ENCODE peak calls at places on chromosomes 6 and 20, in four cellular contexts. Z is neural crest cell, R is fibroblast of lung, J is cardiac muscle cell. F is an unnamed sample.
A peak's percentile ranks its signal among the peaks of the same experiment; 100 is the strongest.

GRCh38 chr6:161417712-161418457 is 144.0 kb upstream of the AGPAT4 start:
- DNase-seq in J (peak; percentile 97), R (peak; percentile 86), Z (no peak), F (peak; percentile 97)

GRCh38 chr20:51404297-51405060 is 138.0 kb downstream of the NFATC2 start:
- DNase-seq in Z (no peak), R (no peak), J (no peak), F (no peak)

GRCh38 chr6:43310624-43311023 is 2.0 kb upstream of the CRIP3 start:
- DNase-seq in J (no peak), Z (no peak), R (no peak), F (no peak)

GRCh38 chr20:31989030-31989645 is 21.1 kb upstream of the CCM2L start:
- DNase-seq in R (no peak), Z (no peak), J (no peak), F (no peak)

GRCh38 chr20:10119336-10119735 is 84.5 kb downstream of the ANKEF1 start:
- DNase-seq in J (no peak), Z (no peak), R (no peak), F (no peak)

GRCh38 chr6:5270093-5270680 is 8.9 kb downstream of the FARS2 start:
- DNase-seq in R (no peak), Z (no peak), J (peak; percentile 15), F (no peak)

GRCh38 chr6:25138024-25138696 is 141.0 kb upstream of the CARMIL1 start:
- DNase-seq in R (peak; percentile 85), J (peak; percentile 90), Z (no peak), F (no peak)

GRCh38 chr6:118739976-118740771 is 88.8 kb upstream of the CEP85L start:
- DNase-seq in R (peak; percentile 42), Z (no peak), J (peak; percentile 45), F (no peak)

GRCh38 chr20:43981535-43981934 is 66.9 kb downstream of the TOX2 start:
- DNase-seq in Z (no peak), R (no peak), J (no peak), F (no peak)
- TF ChIP-seq CTCF in Z (no peak), R (no peak), J (no peak), F (no peak)

GRCh38 chr20:19785173-19785799 is 27.2 kb downstream of the RIN2 start:
- DNase-seq in R (peak; percentile 56), J (peak; percentile 76), Z (no peak), F (no peak)
- TF ChIP-seq CTCF in R (no peak), J (no peak), Z (no peak), F (no peak)

GRCh38 chr20:14198416-14198815 is 139.0 kb downstream of the FLRT3 start:
- DNase-seq in R (no peak), Z (no peak), J (no peak), F (no peak)
- TF ChIP-seq CTCF in R (no peak), Z (no peak), J (no peak), F (peak; percentile 5)

DNA sequence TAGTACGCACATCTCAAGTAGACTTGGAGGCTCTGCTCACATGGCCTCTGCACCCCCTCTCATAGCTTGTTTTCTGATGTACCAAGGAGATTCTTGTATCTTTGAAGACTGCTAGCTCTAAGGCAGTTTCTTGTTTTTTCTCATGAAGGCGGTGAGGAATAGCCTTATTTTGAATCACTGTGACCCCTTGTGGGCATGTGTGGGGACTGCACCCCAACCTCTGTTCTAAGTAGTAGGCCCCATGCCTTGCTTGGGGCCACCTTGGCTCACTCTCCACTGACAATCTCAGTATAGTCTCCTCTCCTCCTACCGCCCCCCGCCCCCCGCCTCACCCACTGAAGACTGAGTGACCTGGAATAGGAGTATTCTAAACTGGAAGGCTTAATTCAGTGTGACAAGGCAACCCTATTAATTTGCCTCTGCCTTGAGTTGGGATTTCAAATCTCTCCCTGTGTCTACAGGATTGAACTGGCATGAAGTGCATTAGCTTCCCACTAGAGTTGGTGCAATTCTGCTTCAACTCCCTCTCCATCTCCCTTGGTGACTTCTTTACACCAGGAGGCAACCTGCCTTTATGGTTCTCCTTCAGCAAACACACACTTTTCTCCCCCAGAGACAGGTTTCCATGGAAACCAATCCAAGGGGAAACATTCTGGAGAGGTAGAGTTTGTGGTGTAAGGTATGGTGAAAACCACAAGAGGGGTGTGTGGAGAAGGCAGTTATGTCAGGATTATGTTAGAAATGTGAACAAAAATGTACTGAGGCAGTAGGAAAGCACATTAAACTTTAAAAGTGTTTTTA is 75.4 kb upstream of the ECI2 start:
- DNase-seq in J (peak; percentile 73), Z (peak; percentile 58), R (peak; percentile 75), F (no peak)
- TF ChIP-seq CTCF in J (peak; percentile 78), Z (peak; percentile 71), R (peak; percentile 84), F (peak; percentile 81)